ENCODE peak calls at places on chromosome 12, in four cellular contexts. One of them, this sample, is unnamed. For H3K27me3, the result is how much of the 10 kb centered on the place peaks cover.

GRCh38 chr12:3592856-3593625 is 102.0 kb downstream of the PRMT8 start:
- DNase-seq in endothelial cell of umbilical vein: no peak
- DNase-seq in neuronal stem cell: no peak
- DNase-seq in PC-3: no peak
- DNase-seq in this sample: no peak

GRCh38 chr12:13241833-13242232 is 45.3 kb downstream of the EMP1 start:
- DNase-seq in endothelial cell of umbilical vein: no peak
- DNase-seq in neuronal stem cell: no peak
- DNase-seq in PC-3: peak
- DNase-seq in this sample: no peak

GRCh38 chr12:57894577-57895292 is 46.6 kb upstream of the ATP23 start:
- DNase-seq in endothelial cell of umbilical vein: no peak
- DNase-seq in neuronal stem cell: no peak
- DNase-seq in PC-3: no peak
- DNase-seq in this sample: peak

GRCh38 chr12:95763809-95764253 is 26.7 kb downstream of the NTN4 start:
- DNase-seq in endothelial cell of umbilical vein: peak
- DNase-seq in neuronal stem cell: no peak
- DNase-seq in PC-3: peak
- DNase-seq in this sample: peak

GRCh38 chr12:42945927-42946326 is 356.4 kb upstream of the PRICKLE1 start:
- DNase-seq in endothelial cell of umbilical vein: no peak
- DNase-seq in neuronal stem cell: no peak
- DNase-seq in PC-3: peak
- DNase-seq in this sample: no peak

GRCh38 chr12:109729837-109730200 is 16.2 kb downstream of the FAM222A start:
- DNase-seq in endothelial cell of umbilical vein: no peak
- DNase-seq in neuronal stem cell: no peak
- DNase-seq in PC-3: no peak
- DNase-seq in this sample: no peak

GRCh38 chr12:129870796-129871195 is 33.0 kb downstream of the TMEM132D start:
- DNase-seq in endothelial cell of umbilical vein: no peak
- DNase-seq in neuronal stem cell: peak
- DNase-seq in PC-3: no peak
- DNase-seq in this sample: no peak

GRCh38 chr12:66269757-66270383 is 32.4 kb upstream of the HELB start:
- DNase-seq in endothelial cell of umbilical vein: peak
- DNase-seq in neuronal stem cell: peak
- DNase-seq in PC-3: peak
- DNase-seq in this sample: peak

GRCh38 chr12:45612044-45612794 is 117.3 kb upstream of the ARID2 start:
- DNase-seq in endothelial cell of umbilical vein: peak
- DNase-seq in neuronal stem cell: no peak
- DNase-seq in PC-3: peak
- DNase-seq in this sample: peak

GRCh38 chr12:76256904-76257303 is 91.3 kb downstream of the BBS10 start:
- DNase-seq in endothelial cell of umbilical vein: no peak
- DNase-seq in neuronal stem cell: no peak
- DNase-seq in PC-3: no peak
- DNase-seq in this sample: no peak

GRCh38 chr12:6250343-6250742 is 50.1 kb downstream of the CD9 start:
- DNase-seq in endothelial cell of umbilical vein: no peak
- DNase-seq in neuronal stem cell: no peak
- DNase-seq in PC-3: no peak
- DNase-seq in this sample: peak

GRCh38 chr12:86104087-86104486 is 152.1 kb downstream of the MGAT4C start:
- DNase-seq in endothelial cell of umbilical vein: no peak
- DNase-seq in neuronal stem cell: no peak
- DNase-seq in PC-3: no peak
- DNase-seq in this sample: no peak

GRCh38 chr12:68959457-68960161 is 26.6 kb upstream of the CPM start:
- DNase-seq in endothelial cell of umbilical vein: no peak
- DNase-seq in neuronal stem cell: no peak
- DNase-seq in PC-3: no peak
- DNase-seq in this sample: no peak

GRCh38 chr12:39587247-39587646 is 32.4 kb downstream of the ABCD2 start:
- DNase-seq in endothelial cell of umbilical vein: no peak
- DNase-seq in neuronal stem cell: no peak
- DNase-seq in PC-3: peak
- DNase-seq in this sample: no peak

GRCh38 chr12:105060715-105061378 is 23.4 kb downstream of the ALDH1L2 start:
- DNase-seq in endothelial cell of umbilical vein: no peak
- DNase-seq in neuronal stem cell: no peak
- DNase-seq in PC-3: peak
- DNase-seq in this sample: no peak

GRCh38 chr12:88490425-88490824 is 89.8 kb downstream of the KITLG start:
- DNase-seq in endothelial cell of umbilical vein: no peak
- DNase-seq in neuronal stem cell: no peak
- DNase-seq in PC-3: no peak
- DNase-seq in this sample: no peak

GRCh38 chr12:58877243-58877743 is 43.0 kb downstream of the LRIG3 start:
- DNase-seq in endothelial cell of umbilical vein: no peak
- DNase-seq in neuronal stem cell: no peak
- DNase-seq in PC-3: peak
- DNase-seq in this sample: peak

GRCh38 chr12:117875652-117876491 is 92.9 kb downstream of the KSR2 start:
- DNase-seq in endothelial cell of umbilical vein: peak
- DNase-seq in neuronal stem cell: peak
- DNase-seq in PC-3: no peak
- DNase-seq in this sample: no peak

GRCh38 chr12:68080577-68080976 is 79.0 kb downstream of the IFNG start:
- DNase-seq in endothelial cell of umbilical vein: no peak
- DNase-seq in neuronal stem cell: peak
- DNase-seq in PC-3: no peak
- DNase-seq in this sample: no peak

GRCh38 chr12:123614531-123614930 is 12.6 kb downstream of the DDX55 start:
- DNase-seq in endothelial cell of umbilical vein: no peak
- DNase-seq in neuronal stem cell: no peak
- DNase-seq in PC-3: peak
- DNase-seq in this sample: peak

GRCh38 chr12:88538250-88538649 is 42.0 kb downstream of the KITLG start:
- DNase-seq in endothelial cell of umbilical vein: no peak
- DNase-seq in neuronal stem cell: no peak
- DNase-seq in PC-3: no peak
- DNase-seq in this sample: peak

GRCh38 chr12:108826115-108826806 is 31.1 kb downstream of the SSH1 start:
- DNase-seq in endothelial cell of umbilical vein: peak
- DNase-seq in neuronal stem cell: no peak
- DNase-seq in PC-3: no peak
- DNase-seq in this sample: peak

GRCh38 chr12:128940090-128940888 is 87.0 kb downstream of the GLT1D1 start:
- DNase-seq in endothelial cell of umbilical vein: no peak
- DNase-seq in neuronal stem cell: no peak
- DNase-seq in PC-3: no peak
- DNase-seq in this sample: no peak

GRCh38 chr12:124044809-124045321 is 71.8 kb downstream of the ZNF664 start:
- DNase-seq in endothelial cell of umbilical vein: no peak
- DNase-seq in neuronal stem cell: no peak
- DNase-seq in PC-3: no peak
- DNase-seq in this sample: no peak

GRCh38 chr12:52041695-52042123 is 9.5 kb upstream of the NR4A1 start:
- DNase-seq in endothelial cell of umbilical vein: no peak
- DNase-seq in neuronal stem cell: no peak
- DNase-seq in PC-3: no peak
- DNase-seq in this sample: peak

GRCh38 chr12:22709292-22709691 is 84.3 kb downstream of the ETNK1 start:
- DNase-seq in endothelial cell of umbilical vein: peak
- DNase-seq in neuronal stem cell: peak
- DNase-seq in PC-3: peak
- DNase-seq in this sample: peak

GRCh38 chr12:127363392-127363791 is 903.6 kb upstream of the TMEM132C start:
- DNase-seq in endothelial cell of umbilical vein: no peak
- DNase-seq in neuronal stem cell: peak
- DNase-seq in PC-3: peak
- DNase-seq in this sample: peak

GRCh38 chr12:92028039-92028709 is 117.5 kb downstream of the BTG1 start:
- DNase-seq in endothelial cell of umbilical vein: peak
- DNase-seq in neuronal stem cell: no peak
- DNase-seq in PC-3: peak
- DNase-seq in this sample: peak

GRCh38 chr12:79454338-79454777 is 236.4 kb downstream of the PAWR start:
- DNase-seq in endothelial cell of umbilical vein: peak
- DNase-seq in neuronal stem cell: no peak
- DNase-seq in PC-3: peak
- DNase-seq in this sample: peak

GRCh38 chr12:47755655-47756562 is 2.8 kb downstream of the RAPGEF3 start:
- DNase-seq in endothelial cell of umbilical vein: no peak
- DNase-seq in neuronal stem cell: no peak
- DNase-seq in PC-3: no peak
- DNase-seq in this sample: no peak

GRCh38 chr12:123892853-123893252 is 79.8 kb downstream of the CCDC92 start:
- DNase-seq in endothelial cell of umbilical vein: no peak
- DNase-seq in neuronal stem cell: no peak
- DNase-seq in PC-3: no peak
- DNase-seq in this sample: no peak

GRCh38 chr12:95322335-95322734 is 104.7 kb downstream of the VEZT start:
- DNase-seq in endothelial cell of umbilical vein: no peak
- DNase-seq in neuronal stem cell: no peak
- DNase-seq in PC-3: no peak
- DNase-seq in this sample: peak

GRCh38 chr12:3313655-3314305 is 177.2 kb upstream of the PRMT8 start:
- DNase-seq in endothelial cell of umbilical vein: peak
- DNase-seq in neuronal stem cell: peak
- DNase-seq in PC-3: peak
- DNase-seq in this sample: peak

GRCh38 chr12:131895640-131896079 is 1.2 kb downstream of the ULK1 start:
- DNase-seq in endothelial cell of umbilical vein: peak
- DNase-seq in neuronal stem cell: no peak
- DNase-seq in PC-3: peak
- DNase-seq in this sample: no peak

GRCh38 chr12:131896080-131896810 is 1.8 kb downstream of the ULK1 start:
- DNase-seq in endothelial cell of umbilical vein: peak
- DNase-seq in neuronal stem cell: peak
- DNase-seq in PC-3: peak
- DNase-seq in this sample: peak

GRCh38 chr12:131897276-131897675 is 2.9 kb downstream of the ULK1 start:
- DNase-seq in endothelial cell of umbilical vein: no peak
- DNase-seq in neuronal stem cell: no peak
- DNase-seq in PC-3: no peak
- DNase-seq in this sample: no peak

GRCh38 chr12:131897875-131898274 is 3.5 kb downstream of the ULK1 start:
- DNase-seq in endothelial cell of umbilical vein: no peak
- DNase-seq in neuronal stem cell: no peak
- DNase-seq in PC-3: no peak
- DNase-seq in this sample: no peak

DNA sequence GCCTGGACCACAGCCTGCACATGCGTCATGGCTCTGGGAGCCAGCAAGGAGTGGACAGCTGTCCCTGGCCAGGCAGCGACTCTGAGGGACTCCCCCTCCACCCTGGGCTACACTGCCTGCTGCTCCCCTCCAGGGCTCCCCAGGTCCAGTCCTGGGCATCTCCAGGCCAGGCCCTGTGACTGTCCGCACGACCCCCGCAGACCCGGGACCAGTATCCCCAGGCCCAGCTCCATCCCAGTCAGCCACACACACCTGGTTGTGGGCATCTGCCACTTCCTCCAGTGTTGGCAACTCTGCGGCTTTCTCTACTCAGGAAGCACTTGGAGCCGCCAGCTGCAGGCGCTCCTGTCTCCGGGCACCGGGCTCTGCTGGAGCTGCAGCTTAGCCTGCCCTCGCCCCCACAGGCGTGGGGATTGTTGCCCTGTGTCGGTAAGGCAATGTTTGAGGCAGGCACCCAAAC is 2.4 kb downstream of the ULK1 start:
- DNase-seq in endothelial cell of umbilical vein: no peak
- DNase-seq in neuronal stem cell: no peak
- DNase-seq in PC-3: no peak
- DNase-seq in this sample: peak
- H3K9ac ChIP-seq in endothelial cell of umbilical vein: no peak
- H3K9ac ChIP-seq in neuronal stem cell: no peak
- H3K9ac ChIP-seq in PC-3: peak
- H3K9ac ChIP-seq in this sample: peak

GRCh38 chr12:125211464-125211863 is 146.2 kb downstream of the AACS start:
- DNase-seq in endothelial cell of umbilical vein: no peak
- DNase-seq in neuronal stem cell: no peak
- DNase-seq in PC-3: no peak
- DNase-seq in this sample: no peak
- H3K27me3 ChIP-seq in endothelial cell of umbilical vein: under half
- H3K27me3 ChIP-seq in neuronal stem cell: under half
- H3K27me3 ChIP-seq in PC-3: half or more
- H3K27me3 ChIP-seq in this sample: under half

DNA sequence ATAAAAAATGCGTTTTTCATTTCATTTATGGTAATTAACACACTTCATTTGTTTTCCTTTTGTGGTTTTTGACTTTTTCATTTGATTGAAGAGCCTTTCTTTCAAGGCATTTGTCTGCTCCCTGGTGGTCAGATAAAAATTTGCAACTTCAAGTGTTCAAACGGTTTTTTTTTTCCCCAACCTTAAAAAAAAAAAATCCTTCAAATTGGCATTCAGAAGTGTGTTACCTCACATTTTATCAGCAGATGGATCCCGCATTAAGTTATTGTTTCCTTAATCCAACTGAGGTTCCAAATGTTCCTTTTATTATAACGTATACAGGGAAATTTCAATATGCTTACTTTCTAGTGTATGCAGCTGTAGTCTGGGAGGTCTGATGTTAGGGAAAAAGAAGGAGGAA is 47.2 kb downstream of the MYF5 start:
- DNase-seq in endothelial cell of umbilical vein: peak
- DNase-seq in neuronal stem cell: peak
- DNase-seq in PC-3: peak
- DNase-seq in this sample: peak
- H3K9ac ChIP-seq in endothelial cell of umbilical vein: no peak
- H3K9ac ChIP-seq in neuronal stem cell: no peak
- H3K9ac ChIP-seq in PC-3: no peak
- H3K9ac ChIP-seq in this sample: peak

GRCh38 chr12:56293785-56294184 is 6.3 kb downstream of the CS start:
- DNase-seq in endothelial cell of umbilical vein: no peak
- DNase-seq in neuronal stem cell: no peak
- DNase-seq in PC-3: no peak
- DNase-seq in this sample: no peak

GRCh38 chr12:56286044-56286830 is 13.9 kb downstream of the CS start:
- DNase-seq in endothelial cell of umbilical vein: peak
- DNase-seq in neuronal stem cell: no peak
- DNase-seq in PC-3: no peak
- DNase-seq in this sample: no peak

DNA sequence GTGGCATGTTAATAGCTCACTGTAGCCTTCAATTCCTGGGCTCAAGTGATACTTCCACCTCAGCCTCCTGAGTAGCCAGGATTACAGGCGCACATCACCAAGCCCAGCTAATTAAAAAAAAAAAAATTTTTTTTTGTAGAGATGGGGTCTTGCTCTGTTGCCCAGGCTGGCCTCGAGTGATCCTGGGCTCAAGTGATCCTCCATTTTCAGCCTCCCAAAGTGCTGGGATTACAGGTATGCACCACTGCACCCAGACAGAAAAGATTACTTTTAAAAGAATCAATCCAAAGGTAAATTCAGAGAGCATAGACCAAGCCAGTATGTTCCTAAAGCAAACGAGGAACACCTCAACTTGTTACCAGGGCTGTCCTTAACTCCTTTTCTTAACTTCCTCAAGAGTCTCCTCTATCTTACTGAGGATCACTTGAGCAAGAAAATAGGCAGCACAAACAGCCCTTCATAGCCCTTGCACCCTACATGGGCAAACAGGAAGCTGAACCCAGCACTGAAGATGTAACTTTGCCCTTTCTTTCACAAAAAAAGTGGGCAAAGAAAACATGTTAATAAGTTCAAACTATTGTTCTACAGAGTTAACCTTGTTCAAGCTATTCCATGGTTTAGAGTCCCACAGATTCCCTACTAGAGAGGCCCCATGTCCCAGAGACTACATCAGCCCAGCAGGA is 11.3 kb downstream of the CS start:
- DNase-seq in endothelial cell of umbilical vein: no peak
- DNase-seq in neuronal stem cell: no peak
- DNase-seq in PC-3: no peak
- DNase-seq in this sample: no peak
- H3K27me3 ChIP-seq in endothelial cell of umbilical vein: under half
- H3K27me3 ChIP-seq in neuronal stem cell: under half
- H3K27me3 ChIP-seq in PC-3: under half
- H3K27me3 ChIP-seq in this sample: under half